ENCODE peak calls at places on chromosomes 5 and 9, in nine cellular contexts. P is type B pancreatic cell; F is BJ; I is CD8-positive, alpha-beta T cell; H is CD4-positive, alpha-beta T cell; K is WTC11; L is mammary epithelial cell; T is cardiac muscle cell; D is IMR-90. E is an unnamed sample.

GRCh38 chr5:151348789-151349188 is 1.4 kb upstream of the SLC36A2 start:
- DNase-seq in D (no peak), I (no peak), F (no peak), L (no peak), H (no peak), P (no peak), K (no peak), T (no peak), E (no peak)

GRCh38 chr5:138953370-138954256 is 78.5 kb upstream of the LRRTM2 start:
- DNase-seq in I (peak), T (peak), K (no peak), D (peak), H (no peak), F (peak), L (no peak), P (peak), E (peak)

GRCh38 chr5:170542691-170543275 is 39.0 kb downstream of the KCNIP1 start:
- DNase-seq in L (no peak), T (no peak), D (no peak), I (no peak), H (no peak), F (no peak), K (no peak), P (no peak), E (no peak)

GRCh38 chr9:31030741-31031202 is 1353.7 kb upstream of the ACO1 start:
- DNase-seq in F (no peak), I (no peak), D (no peak), L (peak), T (peak), P (no peak), K (no peak), H (no peak), E (peak)

GRCh38 chr5:110386782-110387181 is 339.7 kb downstream of the TMEM232 start:
- DNase-seq in P (no peak), D (peak), F (peak), K (no peak), I (no peak), T (no peak), L (no peak), H (no peak), E (peak)

GRCh38 chr5:180339583-180340183 is 13.5 kb downstream of the GFPT2 start:
- DNase-seq in H (no peak), L (no peak), I (no peak), K (no peak), D (no peak), T (no peak), F (no peak), P (no peak), E (no peak)

GRCh38 chr9:35852267-35852815 is 17.9 kb downstream of the OR13J1 start:
- DNase-seq in I (peak), D (no peak), K (no peak), T (no peak), P (no peak), L (no peak), F (no peak), H (no peak), E (no peak)

GRCh38 chr9:12853021-12853420 is 78.2 kb downstream of the LURAP1L start:
- DNase-seq in L (no peak), D (peak), F (no peak), H (no peak), K (no peak), P (no peak), T (no peak), I (no peak), E (no peak)

GRCh38 chr9:137679695-137680305 is 61.0 kb downstream of the EHMT1 start:
- DNase-seq in K (no peak), D (no peak), H (no peak), I (no peak), T (no peak), P (no peak), L (no peak), F (no peak), E (no peak)

GRCh38 chr5:33049845-33050244 is 338.7 kb downstream of the NPR3 start:
- DNase-seq in F (peak), T (no peak), I (no peak), H (no peak), D (peak), K (no peak), L (peak), P (no peak), E (peak)

GRCh38 chr5:56233230-56233629 is at the start of gene ANKRD55:
- DNase-seq in K (no peak), H (no peak), P (no peak), D (no peak), I (no peak), L (no peak), F (no peak), T (peak), E (no peak)

GRCh38 chr9:127966416-127967150 is 14.2 kb downstream of the EEIG1 start:
- DNase-seq in L (no peak), K (no peak), P (no peak), D (no peak), F (no peak), T (no peak), H (no peak), I (no peak), E (no peak)

GRCh38 chr5:140628711-140629110 is 4.3 kb downstream of the CD14 start:
- DNase-seq in P (peak), K (no peak), D (no peak), H (no peak), T (no peak), F (no peak), I (no peak), L (peak), E (no peak)

GRCh38 chr9:13817754-13818278 is 496.1 kb downstream of the NFIB start:
- DNase-seq in D (peak), T (no peak), K (no peak), I (no peak), H (no peak), L (no peak), P (no peak), F (no peak), E (no peak)

GRCh38 chr9:84694248-84694647 is 24.7 kb downstream of the NTRK2 start:
- DNase-seq in I (no peak), L (no peak), T (no peak), D (no peak), K (no peak), F (no peak), H (no peak), P (no peak), E (no peak)

GRCh38 chr9:97518909-97519307 is 17.4 kb downstream of the TMOD1 start:
- DNase-seq in I (no peak), T (no peak), P (no peak), L (no peak), D (peak), K (no peak), H (no peak), F (peak), E (peak)

GRCh38 chr9:1273859-1274258 is 223.7 kb downstream of the DMRT2 start:
- DNase-seq in P (no peak), I (no peak), D (no peak), L (no peak), H (no peak), F (no peak), T (no peak), K (no peak), E (no peak)

GRCh38 chr9:112665347-112665746 is 52.6 kb downstream of the INIP start:
- DNase-seq in T (no peak), H (no peak), K (no peak), F (no peak), D (peak), L (peak), I (no peak), P (no peak), E (peak)

GRCh38 chr5:905139-905642 is 12.5 kb downstream of the TRIP13 start:
- DNase-seq in K (no peak), H (no peak), P (peak), I (no peak), L (no peak), F (no peak), D (no peak), T (no peak), E (no peak)

GRCh38 chr5:138844812-138845513 is 30.2 kb downstream of the LRRTM2 start:
- DNase-seq in L (peak), I (no peak), T (no peak), F (peak), K (no peak), H (no peak), D (peak), P (no peak), E (peak)

GRCh38 chr9:38685535-38685934 is 34.4 kb downstream of the FAM240B start:
- DNase-seq in K (no peak), D (no peak), I (no peak), F (no peak), T (no peak), H (no peak), L (no peak), P (no peak), E (no peak)

GRCh38 chr5:32566319-32567111 is 18.8 kb upstream of the SUB1 start:
- DNase-seq in D (no peak), F (no peak), T (no peak), P (no peak), I (no peak), H (no peak), K (no peak), L (no peak), E (no peak)

GRCh38 chr5:137376127-137376526 is 123.0 kb downstream of the SPOCK1 start:
- DNase-seq in T (peak), D (no peak), H (no peak), K (peak), F (no peak), L (no peak), I (no peak), P (no peak), E (no peak)

GRCh38 chr5:71978216-71978615 is 129.1 kb upstream of the MAP1B start:
- DNase-seq in K (no peak), T (no peak), L (no peak), F (no peak), P (no peak), D (no peak), I (no peak), H (no peak), E (no peak)

GRCh38 chr9:134403682-134404301 is 77.5 kb downstream of the RXRA start:
- DNase-seq in T (no peak), L (peak), K (no peak), F (peak), I (peak), D (peak), P (no peak), H (peak), E (peak)
- TF ChIP-seq CTCF in T (no peak), L (no peak), K (no peak), F (no peak), I (no peak), D (no peak), P (no peak), H (no peak), E (peak)

GRCh38 chr9:126061575-126061974 is 265.1 kb upstream of the MVB12B start:
- DNase-seq in I (no peak), L (no peak), P (no peak), D (no peak), F (no peak), T (no peak), K (no peak), H (no peak), E (no peak)
- TF ChIP-seq CTCF in I (no peak), L (no peak), P (no peak), D (no peak), F (no peak), T (no peak), K (no peak), H (no peak), E (no peak)

DNA sequence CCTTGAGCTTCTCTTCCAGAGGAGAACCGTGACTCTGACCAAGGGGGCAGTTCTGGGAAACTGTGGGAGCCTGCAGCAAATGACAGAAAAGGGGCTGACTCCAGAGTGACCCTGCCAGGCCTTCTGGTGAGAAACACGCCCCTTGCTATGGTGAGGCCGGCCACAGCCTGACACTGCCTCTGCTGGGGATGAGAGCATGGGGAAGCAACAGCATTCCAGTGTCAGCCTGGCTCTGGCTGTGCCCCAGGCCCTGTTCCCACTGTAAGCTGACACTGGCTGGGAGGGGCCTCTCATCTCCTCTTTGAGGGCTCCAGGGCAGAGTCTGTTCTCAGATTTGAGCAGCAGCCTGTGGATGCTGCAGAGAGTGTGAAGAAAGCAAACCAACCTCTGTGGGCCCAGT is 180.0 kb upstream of the IL12B start:
- DNase-seq in I (no peak), P (peak), L (no peak), D (peak), K (peak), F (peak), H (no peak), T (peak), E (peak)
- TF ChIP-seq CTCF in I (no peak), P (peak), L (no peak), D (peak), K (no peak), F (peak), H (no peak), T (peak), E (no peak)

GRCh38 chr5:40165789-40166728 is 513.7 kb upstream of the PTGER4 start:
- DNase-seq in K (no peak), F (no peak), H (no peak), I (no peak), D (peak), P (no peak), T (no peak), L (peak), E (peak)
- TF ChIP-seq CTCF in K (no peak), F (no peak), H (no peak), I (no peak), D (peak), P (no peak), T (no peak), L (peak), E (peak)

E was measured in astrocyte of the spinal cord.